ENCODE peak calls at places on chromosomes 11 and 22, in seven cellular contexts. One of them, this sample, is unnamed.

GRCh38 chr11:64566042-64566914 is 24.7 kb upstream of the SLC22A12 start:
- DNase-seq in brain microvascular endothelial cell: peak
- DNase-seq in IMR-90: peak
- DNase-seq in CD8-positive, alpha-beta memory T cell: no peak
- DNase-seq in retinal pigment epithelial cell: peak
- DNase-seq in RWPE2: peak
- DNase-seq in foreskin fibroblast: peak
- DNase-seq in this sample: peak

GRCh38 chr11:121082670-121083069 is 18.4 kb upstream of the TECTA start:
- DNase-seq in brain microvascular endothelial cell: no peak
- DNase-seq in CD8-positive, alpha-beta memory T cell: no peak
- DNase-seq in RWPE2: no peak
- DNase-seq in IMR-90: peak
- DNase-seq in foreskin fibroblast: no peak
- DNase-seq in retinal pigment epithelial cell: no peak
- DNase-seq in this sample: peak

GRCh38 chr11:3947084-3947483 is 91.6 kb downstream of the STIM1 start:
- DNase-seq in brain microvascular endothelial cell: no peak
- DNase-seq in foreskin fibroblast: peak
- DNase-seq in CD8-positive, alpha-beta memory T cell: peak
- DNase-seq in retinal pigment epithelial cell: no peak
- DNase-seq in IMR-90: peak
- DNase-seq in RWPE2: no peak
- DNase-seq in this sample: no peak

GRCh38 chr11:91872216-91872615 is 352.4 kb upstream of the FAT3 start:
- DNase-seq in CD8-positive, alpha-beta memory T cell: no peak
- DNase-seq in IMR-90: no peak
- DNase-seq in foreskin fibroblast: no peak
- DNase-seq in brain microvascular endothelial cell: no peak
- DNase-seq in RWPE2: no peak
- DNase-seq in retinal pigment epithelial cell: no peak
- DNase-seq in this sample: no peak

GRCh38 chr11:68168694-68169093 is 44.4 kb downstream of the KMT5B start:
- DNase-seq in brain microvascular endothelial cell: no peak
- DNase-seq in foreskin fibroblast: no peak
- DNase-seq in IMR-90: no peak
- DNase-seq in RWPE2: no peak
- DNase-seq in retinal pigment epithelial cell: no peak
- DNase-seq in CD8-positive, alpha-beta memory T cell: no peak
- DNase-seq in this sample: no peak

GRCh38 chr11:118172356-118172755 is 4.1 kb downstream of the SCN2B start:
- DNase-seq in retinal pigment epithelial cell: no peak
- DNase-seq in RWPE2: peak
- DNase-seq in foreskin fibroblast: no peak
- DNase-seq in brain microvascular endothelial cell: no peak
- DNase-seq in IMR-90: no peak
- DNase-seq in CD8-positive, alpha-beta memory T cell: no peak
- DNase-seq in this sample: no peak

GRCh38 chr11:125369808-125370207 is 126.3 kb downstream of the FEZ1 start:
- DNase-seq in IMR-90: no peak
- DNase-seq in RWPE2: no peak
- DNase-seq in CD8-positive, alpha-beta memory T cell: no peak
- DNase-seq in retinal pigment epithelial cell: no peak
- DNase-seq in foreskin fibroblast: no peak
- DNase-seq in brain microvascular endothelial cell: no peak
- DNase-seq in this sample: no peak

GRCh38 chr11:61752925-61753551 is 602 bp downstream of the MYRF start:
- DNase-seq in IMR-90: no peak
- DNase-seq in CD8-positive, alpha-beta memory T cell: no peak
- DNase-seq in RWPE2: no peak
- DNase-seq in brain microvascular endothelial cell: no peak
- DNase-seq in retinal pigment epithelial cell: no peak
- DNase-seq in foreskin fibroblast: no peak
- DNase-seq in this sample: no peak

GRCh38 chr22:36858156-36858555 is 2.6 kb upstream of the NCF4 start:
- DNase-seq in IMR-90: no peak
- DNase-seq in brain microvascular endothelial cell: no peak
- DNase-seq in retinal pigment epithelial cell: no peak
- DNase-seq in RWPE2: no peak
- DNase-seq in foreskin fibroblast: no peak
- DNase-seq in CD8-positive, alpha-beta memory T cell: no peak
- DNase-seq in this sample: no peak
- H3K4me3 ChIP-seq in IMR-90: no peak
- H3K4me3 ChIP-seq in brain microvascular endothelial cell: no peak
- H3K4me3 ChIP-seq in retinal pigment epithelial cell: no peak
- H3K4me3 ChIP-seq in RWPE2: no peak
- H3K4me3 ChIP-seq in foreskin fibroblast: no peak
- H3K4me3 ChIP-seq in CD8-positive, alpha-beta memory T cell: no peak
- H3K4me3 ChIP-seq in this sample: no peak

DNA sequence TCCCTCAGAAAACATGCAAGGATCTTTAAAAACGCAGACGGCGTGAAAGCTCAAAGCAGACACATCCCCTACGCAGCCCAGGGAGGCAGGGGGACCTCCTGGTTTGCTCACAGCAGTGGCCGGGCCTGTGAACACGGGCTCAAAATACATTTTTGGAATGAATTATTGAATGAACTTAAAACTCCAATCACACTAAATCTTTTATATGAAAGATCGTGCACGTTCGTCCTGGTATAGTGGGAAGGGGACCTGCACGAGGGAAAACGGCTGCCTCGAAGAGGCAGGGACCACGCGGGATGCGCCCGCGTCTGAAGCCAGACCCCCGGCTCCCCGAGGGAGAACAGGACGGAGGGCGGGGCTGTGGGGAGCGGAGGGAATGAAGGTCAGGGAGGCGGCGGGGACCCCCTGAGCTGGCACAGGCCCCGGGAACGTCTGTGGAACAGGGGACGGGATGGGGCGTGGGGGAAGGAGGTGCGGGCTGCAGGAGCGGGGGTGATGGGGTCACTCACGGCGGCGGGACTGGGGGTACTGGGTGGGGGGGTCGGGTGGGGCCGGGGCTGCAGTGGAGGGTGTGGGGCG is 1.3 kb upstream of the PANX2 start:
- DNase-seq in foreskin fibroblast: no peak
- DNase-seq in RWPE2: no peak
- DNase-seq in CD8-positive, alpha-beta memory T cell: no peak
- DNase-seq in IMR-90: no peak
- DNase-seq in retinal pigment epithelial cell: no peak
- DNase-seq in brain microvascular endothelial cell: no peak
- DNase-seq in this sample: no peak
- H3K4me3 ChIP-seq in foreskin fibroblast: peak
- H3K4me3 ChIP-seq in RWPE2: peak
- H3K4me3 ChIP-seq in CD8-positive, alpha-beta memory T cell: no peak
- H3K4me3 ChIP-seq in IMR-90: no peak
- H3K4me3 ChIP-seq in retinal pigment epithelial cell: no peak
- H3K4me3 ChIP-seq in brain microvascular endothelial cell: peak
- H3K4me3 ChIP-seq in this sample: no peak

GRCh38 chr11:17573526-17573925 is 26.5 kb downstream of the OTOG start:
- DNase-seq in RWPE2: no peak
- DNase-seq in foreskin fibroblast: no peak
- DNase-seq in IMR-90: no peak
- DNase-seq in brain microvascular endothelial cell: no peak
- DNase-seq in retinal pigment epithelial cell: no peak
- DNase-seq in CD8-positive, alpha-beta memory T cell: no peak
- DNase-seq in this sample: no peak

GRCh38 chr11:17571431-17572358 is 24.6 kb downstream of the OTOG start:
- DNase-seq in CD8-positive, alpha-beta memory T cell: no peak
- DNase-seq in retinal pigment epithelial cell: no peak
- DNase-seq in brain microvascular endothelial cell: no peak
- DNase-seq in RWPE2: no peak
- DNase-seq in IMR-90: no peak
- DNase-seq in foreskin fibroblast: no peak
- DNase-seq in this sample: no peak

GRCh38 chr11:17574141-17574798 is 27.2 kb downstream of the OTOG start:
- DNase-seq in CD8-positive, alpha-beta memory T cell: no peak
- DNase-seq in IMR-90: no peak
- DNase-seq in brain microvascular endothelial cell: no peak
- DNase-seq in RWPE2: no peak
- DNase-seq in foreskin fibroblast: no peak
- DNase-seq in retinal pigment epithelial cell: no peak
- DNase-seq in this sample: no peak

GRCh38 chr11:17572359-17572690 is 25.3 kb downstream of the OTOG start:
- DNase-seq in retinal pigment epithelial cell: no peak
- DNase-seq in CD8-positive, alpha-beta memory T cell: no peak
- DNase-seq in foreskin fibroblast: no peak
- DNase-seq in IMR-90: no peak
- DNase-seq in brain microvascular endothelial cell: no peak
- DNase-seq in RWPE2: no peak
- DNase-seq in this sample: no peak

DNA sequence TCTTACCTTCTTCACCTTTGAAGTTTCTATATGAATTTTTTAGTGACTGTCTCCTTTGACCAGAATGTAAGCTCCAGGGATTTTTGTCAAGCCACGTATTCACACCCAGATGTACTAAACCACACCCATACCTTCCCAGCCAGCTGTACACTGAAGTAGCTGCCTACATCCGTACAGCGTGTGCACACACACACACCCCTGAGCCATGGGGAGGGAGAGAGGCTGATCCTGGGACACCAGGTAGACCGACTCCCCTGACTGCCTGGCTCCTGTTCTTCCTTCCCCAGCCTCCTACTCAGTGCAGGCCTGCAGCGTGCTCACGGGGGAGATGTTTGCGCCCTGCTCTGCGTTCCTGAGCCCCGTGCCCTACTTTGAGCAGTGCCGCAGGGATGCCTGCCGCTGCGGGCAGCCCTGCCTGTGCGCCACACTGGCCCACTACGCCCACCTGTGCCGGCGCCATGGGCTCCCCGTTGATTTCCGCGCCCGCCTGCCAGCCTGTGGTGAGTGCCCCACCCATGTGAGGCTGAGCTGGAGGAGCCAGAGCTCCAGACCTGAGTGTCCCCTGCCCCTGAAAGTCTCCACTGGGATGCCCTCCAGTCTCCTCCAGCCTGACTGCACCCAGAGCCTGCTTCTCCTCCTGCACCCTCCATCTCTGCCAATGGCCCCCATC is 25.9 kb downstream of the OTOG start:
- DNase-seq in foreskin fibroblast: no peak
- DNase-seq in CD8-positive, alpha-beta memory T cell: no peak
- DNase-seq in brain microvascular endothelial cell: no peak
- DNase-seq in IMR-90: no peak
- DNase-seq in retinal pigment epithelial cell: no peak
- DNase-seq in RWPE2: no peak
- DNase-seq in this sample: no peak
- H3K4me3 ChIP-seq in foreskin fibroblast: no peak
- H3K4me3 ChIP-seq in CD8-positive, alpha-beta memory T cell: no peak
- H3K4me3 ChIP-seq in brain microvascular endothelial cell: no peak
- H3K4me3 ChIP-seq in IMR-90: no peak
- H3K4me3 ChIP-seq in retinal pigment epithelial cell: no peak
- H3K4me3 ChIP-seq in RWPE2: no peak
- H3K4me3 ChIP-seq in this sample: no peak

DNA sequence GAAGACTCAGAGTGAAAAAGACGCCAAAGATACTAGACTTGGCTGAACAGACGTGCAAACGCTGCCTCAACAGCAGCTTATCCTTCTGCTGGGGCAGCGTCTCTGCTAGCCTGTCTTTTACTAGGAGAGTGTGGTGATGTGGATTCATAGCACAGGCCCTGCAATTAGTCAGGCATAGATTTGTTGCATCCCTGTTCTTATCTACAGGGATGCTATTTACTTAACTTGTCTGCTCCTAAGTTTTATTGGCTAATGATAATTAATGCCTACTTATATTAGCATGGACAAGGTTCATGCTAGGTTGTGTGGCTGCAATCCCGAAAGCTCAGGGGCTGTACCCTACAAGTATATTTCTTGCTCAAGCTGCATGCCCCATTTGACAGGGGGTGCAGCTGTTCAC is 686.0 kb upstream of the API5 start:
- DNase-seq in IMR-90: no peak
- DNase-seq in foreskin fibroblast: no peak
- DNase-seq in CD8-positive, alpha-beta memory T cell: no peak
- DNase-seq in RWPE2: no peak
- DNase-seq in retinal pigment epithelial cell: no peak
- DNase-seq in brain microvascular endothelial cell: no peak
- DNase-seq in this sample: no peak
- H3K4me3 ChIP-seq in IMR-90: no peak
- H3K4me3 ChIP-seq in foreskin fibroblast: no peak
- H3K4me3 ChIP-seq in CD8-positive, alpha-beta memory T cell: no peak
- H3K4me3 ChIP-seq in RWPE2: no peak
- H3K4me3 ChIP-seq in retinal pigment epithelial cell: no peak
- H3K4me3 ChIP-seq in brain microvascular endothelial cell: no peak
- H3K4me3 ChIP-seq in this sample: no peak

GRCh38 chr11:69443138-69443967 is 38.1 kb upstream of the LINC01488 start:
- DNase-seq in retinal pigment epithelial cell: peak
- DNase-seq in IMR-90: peak
- DNase-seq in brain microvascular endothelial cell: peak
- DNase-seq in foreskin fibroblast: peak
- DNase-seq in RWPE2: peak
- DNase-seq in CD8-positive, alpha-beta memory T cell: peak
- DNase-seq in this sample: peak
- H3K4me3 ChIP-seq in retinal pigment epithelial cell: peak
- H3K4me3 ChIP-seq in IMR-90: peak
- H3K4me3 ChIP-seq in brain microvascular endothelial cell: peak
- H3K4me3 ChIP-seq in foreskin fibroblast: peak
- H3K4me3 ChIP-seq in RWPE2: peak
- H3K4me3 ChIP-seq in CD8-positive, alpha-beta memory T cell: peak
- H3K4me3 ChIP-seq in this sample: peak

GRCh38 chr22:27159016-27159415 is 501.6 kb downstream of the MIAT start:
- DNase-seq in CD8-positive, alpha-beta memory T cell: no peak
- DNase-seq in foreskin fibroblast: no peak
- DNase-seq in brain microvascular endothelial cell: no peak
- DNase-seq in retinal pigment epithelial cell: no peak
- DNase-seq in IMR-90: no peak
- DNase-seq in RWPE2: no peak
- DNase-seq in this sample: no peak

GRCh38 chr22:27159716-27160295 is 502.4 kb downstream of the MIAT start:
- DNase-seq in IMR-90: no peak
- DNase-seq in CD8-positive, alpha-beta memory T cell: no peak
- DNase-seq in retinal pigment epithelial cell: no peak
- DNase-seq in foreskin fibroblast: no peak
- DNase-seq in brain microvascular endothelial cell: no peak
- DNase-seq in RWPE2: no peak
- DNase-seq in this sample: no peak

GRCh38 chr22:27154717-27155116 is 497.3 kb downstream of the MIAT start:
- DNase-seq in RWPE2: no peak
- DNase-seq in foreskin fibroblast: no peak
- DNase-seq in retinal pigment epithelial cell: no peak
- DNase-seq in IMR-90: no peak
- DNase-seq in brain microvascular endothelial cell: no peak
- DNase-seq in CD8-positive, alpha-beta memory T cell: no peak
- DNase-seq in this sample: no peak

GRCh38 chr22:27153386-27153785 is 496.0 kb downstream of the MIAT start:
- DNase-seq in foreskin fibroblast: no peak
- DNase-seq in retinal pigment epithelial cell: no peak
- DNase-seq in RWPE2: no peak
- DNase-seq in IMR-90: no peak
- DNase-seq in CD8-positive, alpha-beta memory T cell: no peak
- DNase-seq in brain microvascular endothelial cell: peak
- DNase-seq in this sample: no peak

GRCh38 chr22:27157090-27157489 is 499.7 kb downstream of the MIAT start:
- DNase-seq in IMR-90: no peak
- DNase-seq in RWPE2: no peak
- DNase-seq in retinal pigment epithelial cell: no peak
- DNase-seq in brain microvascular endothelial cell: no peak
- DNase-seq in foreskin fibroblast: no peak
- DNase-seq in CD8-positive, alpha-beta memory T cell: no peak
- DNase-seq in this sample: no peak
- H3K4me3 ChIP-seq in IMR-90: no peak
- H3K4me3 ChIP-seq in RWPE2: no peak
- H3K4me3 ChIP-seq in retinal pigment epithelial cell: no peak
- H3K4me3 ChIP-seq in brain microvascular endothelial cell: no peak
- H3K4me3 ChIP-seq in foreskin fibroblast: no peak
- H3K4me3 ChIP-seq in CD8-positive, alpha-beta memory T cell: no peak
- H3K4me3 ChIP-seq in this sample: no peak

This sample was measured in PC-3.